ENCODE peak calls at places on chromosomes 12 and 14, in four cellular contexts. One of them, this sample, is unnamed.

GRCh38 chr12:23169012-23170003 is 544.3 kb downstream of the ETNK1 start:
- DNase-seq in tibial nerve: no peak
- DNase-seq in heart left ventricle: no peak
- DNase-seq in AG04450: no peak
- DNase-seq in this sample: no peak

GRCh38 chr12:124674937-124675336 is 107.5 kb upstream of the NCOR2 start:
- DNase-seq in tibial nerve: no peak
- DNase-seq in heart left ventricle: no peak
- DNase-seq in AG04450: no peak
- DNase-seq in this sample: no peak

GRCh38 chr12:43728117-43728516 is 30.5 kb downstream of the PUS7L start:
- DNase-seq in tibial nerve: no peak
- DNase-seq in heart left ventricle: no peak
- DNase-seq in AG04450: no peak
- DNase-seq in this sample: no peak

GRCh38 chr14:50061664-50062437 is 54.5 kb downstream of the VCPKMT start:
- DNase-seq in tibial nerve: no peak
- DNase-seq in heart left ventricle: no peak
- DNase-seq in AG04450: no peak
- DNase-seq in this sample: peak

GRCh38 chr14:87944987-87945604 is 47.9 kb downstream of the GALC start:
- DNase-seq in tibial nerve: no peak
- DNase-seq in heart left ventricle: no peak
- DNase-seq in AG04450: peak
- DNase-seq in this sample: peak

GRCh38 chr14:26138764-26139445 is 458.9 kb downstream of the NOVA1 start:
- DNase-seq in tibial nerve: no peak
- DNase-seq in heart left ventricle: no peak
- DNase-seq in AG04450: no peak
- DNase-seq in this sample: no peak

GRCh38 chr14:29584992-29585391 is 342.7 kb downstream of the PRKD1 start:
- DNase-seq in tibial nerve: no peak
- DNase-seq in heart left ventricle: peak
- DNase-seq in AG04450: peak
- DNase-seq in this sample: no peak

GRCh38 chr14:69666112-69666511 is 54.7 kb downstream of the SUSD6 start:
- DNase-seq in tibial nerve: no peak
- DNase-seq in heart left ventricle: no peak
- DNase-seq in AG04450: no peak
- DNase-seq in this sample: no peak

GRCh38 chr12:6861391-6861790 is 5.9 kb upstream of the TPI1 start:
- DNase-seq in tibial nerve: no peak
- DNase-seq in heart left ventricle: no peak
- DNase-seq in AG04450: no peak
- DNase-seq in this sample: no peak

GRCh38 chr14:98694541-98694940 is 577.5 kb downstream of the BCL11B start:
- DNase-seq in tibial nerve: no peak
- DNase-seq in heart left ventricle: no peak
- DNase-seq in AG04450: no peak
- DNase-seq in this sample: no peak

GRCh38 chr12:51818567-51819300 is 29.8 kb downstream of the FIGNL2 start:
- DNase-seq in tibial nerve: no peak
- DNase-seq in heart left ventricle: no peak
- DNase-seq in AG04450: peak
- DNase-seq in this sample: no peak

GRCh38 chr12:3628629-3629028 is 124.3 kb downstream of the CRACR2A start:
- DNase-seq in tibial nerve: no peak
- DNase-seq in heart left ventricle: no peak
- DNase-seq in AG04450: no peak
- DNase-seq in this sample: no peak

GRCh38 chr12:53328043-53328435 is 6.6 kb upstream of the AAAS start:
- DNase-seq in tibial nerve: no peak
- DNase-seq in heart left ventricle: no peak
- DNase-seq in AG04450: no peak
- DNase-seq in this sample: no peak

GRCh38 chr12:100826323-100826722 is 31.7 kb downstream of the ANO4 start:
- DNase-seq in tibial nerve: no peak
- DNase-seq in heart left ventricle: peak
- DNase-seq in AG04450: peak
- DNase-seq in this sample: peak

GRCh38 chr12:94101902-94102660 is 46.3 kb upstream of the PLXNC1 start:
- DNase-seq in tibial nerve: peak
- DNase-seq in heart left ventricle: peak
- DNase-seq in AG04450: peak
- DNase-seq in this sample: peak

GRCh38 chr12:26402648-26403047 is 207.3 kb downstream of the SSPN start:
- DNase-seq in tibial nerve: no peak
- DNase-seq in heart left ventricle: no peak
- DNase-seq in AG04450: no peak
- DNase-seq in this sample: peak

GRCh38 chr12:21559855-21560569 is 33.9 kb downstream of the SPX start:
- DNase-seq in tibial nerve: no peak
- DNase-seq in heart left ventricle: no peak
- DNase-seq in AG04450: no peak
- DNase-seq in this sample: peak

GRCh38 chr12:93237235-93237915 is 140.3 kb upstream of the NUDT4 start:
- DNase-seq in tibial nerve: no peak
- DNase-seq in heart left ventricle: peak
- DNase-seq in AG04450: no peak
- DNase-seq in this sample: no peak

GRCh38 chr14:103066399-103066798 is 9.1 kb upstream of the CDC42BPB start:
- DNase-seq in tibial nerve: no peak
- DNase-seq in heart left ventricle: peak
- DNase-seq in AG04450: no peak
- DNase-seq in this sample: no peak

GRCh38 chr12:23359975-23360638 is 589.4 kb downstream of the SOX5 start:
- DNase-seq in tibial nerve: no peak
- DNase-seq in heart left ventricle: no peak
- DNase-seq in AG04450: no peak
- DNase-seq in this sample: no peak

GRCh38 chr12:118680361-118680963 is 300.9 kb upstream of the SRRM4 start:
- DNase-seq in tibial nerve: peak
- DNase-seq in heart left ventricle: peak
- DNase-seq in AG04450: no peak
- DNase-seq in this sample: no peak

GRCh38 chr12:132393991-132394949 is 64.9 kb upstream of the GALNT9 start:
- DNase-seq in tibial nerve: no peak
- DNase-seq in heart left ventricle: peak
- DNase-seq in AG04450: no peak
- DNase-seq in this sample: no peak

GRCh38 chr14:77459072-77459723 is 1.3 kb downstream of the AHSA1 start:
- DNase-seq in tibial nerve: peak
- DNase-seq in heart left ventricle: peak
- DNase-seq in AG04450: peak
- DNase-seq in this sample: peak

GRCh38 chr12:94082690-94083089 is 65.7 kb upstream of the PLXNC1 start:
- DNase-seq in tibial nerve: no peak
- DNase-seq in heart left ventricle: no peak
- DNase-seq in AG04450: no peak
- DNase-seq in this sample: no peak

GRCh38 chr12:56315256-56315625 is 547 bp downstream of the CNPY2 start:
- DNase-seq in tibial nerve: no peak
- DNase-seq in heart left ventricle: no peak
- DNase-seq in AG04450: no peak
- DNase-seq in this sample: no peak

GRCh38 chr12:65121956-65122469 is 908 bp upstream of the WIF1 start:
- DNase-seq in tibial nerve: no peak
- DNase-seq in heart left ventricle: no peak
- DNase-seq in AG04450: no peak
- DNase-seq in this sample: no peak

GRCh38 chr14:39621678-39622077 is 189.4 kb upstream of the FBXO33 start:
- DNase-seq in tibial nerve: no peak
- DNase-seq in heart left ventricle: no peak
- DNase-seq in AG04450: no peak
- DNase-seq in this sample: no peak

GRCh38 chr12:119178544-119179334 is at the start of gene HSPB8:
- DNase-seq in tibial nerve: peak
- DNase-seq in heart left ventricle: peak
- DNase-seq in AG04450: peak
- DNase-seq in this sample: peak

GRCh38 chr14:97946291-97946690 is 1149.1 kb downstream of the VRK1 start:
- DNase-seq in tibial nerve: no peak
- DNase-seq in heart left ventricle: no peak
- DNase-seq in AG04450: no peak
- DNase-seq in this sample: no peak

GRCh38 chr12:110860833-110861291 is 14.1 kb downstream of the CCDC63 start:
- DNase-seq in tibial nerve: no peak
- DNase-seq in heart left ventricle: no peak
- DNase-seq in AG04450: no peak
- DNase-seq in this sample: no peak

GRCh38 chr14:88233915-88234314 is 89.2 kb downstream of the KCNK10 start:
- DNase-seq in tibial nerve: no peak
- DNase-seq in heart left ventricle: no peak
- DNase-seq in AG04450: no peak
- DNase-seq in this sample: no peak

GRCh38 chr12:52529846-52530245 is 9.7 kb upstream of the KRT5 start:
- DNase-seq in tibial nerve: no peak
- DNase-seq in heart left ventricle: no peak
- DNase-seq in AG04450: no peak
- DNase-seq in this sample: no peak

GRCh38 chr14:76125506-76125905 is 26.2 kb upstream of the GPATCH2L start:
- DNase-seq in tibial nerve: no peak
- DNase-seq in heart left ventricle: no peak
- DNase-seq in AG04450: no peak
- DNase-seq in this sample: no peak

GRCh38 chr14:83071888-83072501 is 1538.3 kb upstream of the SEL1L start:
- DNase-seq in tibial nerve: no peak
- DNase-seq in heart left ventricle: no peak
- DNase-seq in AG04450: no peak
- DNase-seq in this sample: no peak

DNA sequence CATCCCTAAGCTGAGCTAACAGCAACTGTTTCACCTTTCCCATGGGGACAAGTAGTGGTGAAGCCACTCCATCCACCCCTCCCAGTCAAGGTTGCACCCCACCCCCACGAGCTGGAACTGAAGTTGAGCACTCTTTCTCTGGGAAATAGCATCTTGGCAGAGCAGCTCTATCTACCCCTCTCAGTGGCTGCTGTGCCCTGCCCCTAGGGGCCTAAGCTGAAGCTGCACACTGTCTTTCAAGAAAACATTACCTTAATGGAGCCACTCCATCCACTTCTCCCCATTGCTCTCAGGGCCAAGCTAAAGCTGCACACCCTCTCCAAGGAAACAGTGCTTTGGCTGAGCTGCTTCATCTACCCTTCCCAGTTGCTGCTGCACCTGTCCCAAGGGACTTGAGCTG is 170.6 kb upstream of the CCDC196 start:
- DNase-seq in tibial nerve: no peak
- DNase-seq in heart left ventricle: no peak
- DNase-seq in AG04450: no peak
- DNase-seq in this sample: no peak
- TF ChIP-seq CTCF in tibial nerve: no peak
- TF ChIP-seq CTCF in heart left ventricle: no peak
- TF ChIP-seq CTCF in AG04450: no peak
- TF ChIP-seq CTCF in this sample: no peak

GRCh38 chr12:19694627-19695026 is 255.3 kb downstream of the AEBP2 start:
- DNase-seq in tibial nerve: no peak
- DNase-seq in heart left ventricle: no peak
- DNase-seq in AG04450: no peak
- DNase-seq in this sample: no peak

GRCh38 chr12:19700969-19701368 is 261.7 kb downstream of the AEBP2 start:
- DNase-seq in tibial nerve: no peak
- DNase-seq in heart left ventricle: no peak
- DNase-seq in AG04450: no peak
- DNase-seq in this sample: no peak

GRCh38 chr12:19692091-19692490 is 252.8 kb downstream of the AEBP2 start:
- DNase-seq in tibial nerve: no peak
- DNase-seq in heart left ventricle: no peak
- DNase-seq in AG04450: no peak
- DNase-seq in this sample: no peak

GRCh38 chr12:19692566-19692965 is 253.3 kb downstream of the AEBP2 start:
- DNase-seq in tibial nerve: no peak
- DNase-seq in heart left ventricle: no peak
- DNase-seq in AG04450: no peak
- DNase-seq in this sample: no peak

DNA sequence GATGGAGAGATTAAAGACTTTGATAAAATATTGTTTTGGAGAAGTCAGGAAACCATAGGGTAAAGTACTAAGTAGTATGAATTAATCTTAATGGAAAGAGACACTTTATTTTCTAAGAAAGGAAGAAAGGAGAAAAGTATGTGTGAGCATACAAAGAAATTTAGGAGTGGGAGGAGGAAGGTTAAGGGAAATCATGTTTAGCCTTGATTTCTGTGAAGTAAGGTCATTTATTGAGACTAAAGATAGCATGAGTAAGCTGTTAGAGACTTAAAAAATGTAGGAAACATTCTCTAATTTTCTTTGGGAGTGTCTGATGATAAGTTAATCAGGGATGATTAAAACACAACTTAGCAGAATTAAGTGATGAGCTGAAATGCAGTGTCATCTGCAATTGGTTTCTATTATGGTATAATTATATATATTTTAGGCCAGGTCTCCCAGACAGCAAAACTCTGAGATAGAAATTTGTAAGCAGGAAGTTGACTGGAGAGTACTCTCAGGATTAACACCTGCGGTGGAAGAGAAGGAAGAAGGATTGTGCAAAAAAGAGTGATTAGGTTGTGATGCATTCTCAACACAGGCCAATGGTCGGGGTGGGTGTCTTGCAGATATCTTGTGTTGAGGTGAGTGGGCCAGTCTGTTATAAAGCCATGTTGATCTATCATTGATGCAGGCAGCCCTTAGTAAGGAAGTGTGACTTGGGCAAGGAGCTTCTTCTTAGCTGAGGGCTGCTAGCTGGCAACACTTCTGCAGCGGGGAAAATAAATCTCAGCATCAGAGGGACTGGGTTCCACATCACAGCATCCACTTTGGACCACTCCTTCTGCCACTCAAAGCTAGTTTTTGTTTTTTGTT is 256.2 kb downstream of the AEBP2 start:
- DNase-seq in tibial nerve: no peak
- DNase-seq in heart left ventricle: no peak
- DNase-seq in AG04450: no peak
- DNase-seq in this sample: no peak
- H3K27ac ChIP-seq in tibial nerve: no peak
- H3K27ac ChIP-seq in heart left ventricle: no peak
- H3K27ac ChIP-seq in AG04450: no peak
- H3K27ac ChIP-seq in this sample: no peak

GRCh38 chr14:59127437-59127732 is 61.1 kb upstream of the DAAM1 start:
- DNase-seq in tibial nerve: no peak
- DNase-seq in heart left ventricle: no peak
- DNase-seq in AG04450: no peak
- DNase-seq in this sample: no peak
- TF ChIP-seq CTCF in tibial nerve: no peak
- TF ChIP-seq CTCF in heart left ventricle: no peak
- TF ChIP-seq CTCF in AG04450: no peak
- TF ChIP-seq CTCF in this sample: peak

DNA sequence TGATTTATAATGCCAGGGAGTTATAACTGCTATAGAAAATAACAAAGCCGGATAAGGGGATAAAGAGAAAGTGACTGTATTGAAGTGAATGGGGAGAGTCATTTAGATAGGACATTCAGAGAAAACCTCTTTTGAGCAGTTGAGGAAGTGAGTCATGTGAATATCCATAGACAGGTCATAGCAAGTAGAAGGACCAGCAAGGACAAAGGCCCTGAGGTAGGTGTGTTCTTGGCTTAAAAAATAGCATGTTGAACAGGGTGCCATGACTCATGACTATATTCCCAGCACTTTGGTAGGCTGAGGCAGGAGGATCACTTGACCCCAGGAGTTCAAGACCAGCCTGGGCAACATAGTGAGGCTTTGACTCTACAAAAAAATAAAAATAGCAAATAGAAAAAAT is 51.5 kb upstream of the RAP1B start:
- DNase-seq in tibial nerve: no peak
- DNase-seq in heart left ventricle: no peak
- DNase-seq in AG04450: no peak
- DNase-seq in this sample: peak
- H3K27ac ChIP-seq in tibial nerve: no peak
- H3K27ac ChIP-seq in heart left ventricle: no peak
- H3K27ac ChIP-seq in AG04450: no peak
- H3K27ac ChIP-seq in this sample: no peak

This sample was measured in RWPE1.